ENCODE peak calls at places on chromosomes 5 and 9, in seven cellular contexts. One of them, this sample, is unnamed.

GRCh38 chr5:111670826-111671492 is 86.0 kb downstream of the NREP start:
- DNase-seq in T-cell: no peak
- DNase-seq in iPS-NIHi11: no peak
- DNase-seq in lower lobe of right lung: no peak
- DNase-seq in stimulated activated CD4-positive, alpha-beta T cell treated with anti-CD3 and anti-CD28 coated beads, Interleukin-2, amount 100 ng/mL, for 48 hours: no peak
- DNase-seq in left cardiac atrium: no peak
- DNase-seq in amniotic stem cell: no peak
- DNase-seq in this sample: no peak

GRCh38 chr9:129146441-129146933 is 31.6 kb downstream of the IER5L start:
- DNase-seq in T-cell: no peak
- DNase-seq in iPS-NIHi11: no peak
- DNase-seq in lower lobe of right lung: no peak
- DNase-seq in stimulated activated CD4-positive, alpha-beta T cell treated with anti-CD3 and anti-CD28 coated beads, Interleukin-2, amount 100 ng/mL, for 48 hours: no peak
- DNase-seq in left cardiac atrium: no peak
- DNase-seq in amniotic stem cell: no peak
- DNase-seq in this sample: no peak

GRCh38 chr5:129996896-129997295 is 92.6 kb downstream of the CHSY3 start:
- DNase-seq in T-cell: no peak
- DNase-seq in iPS-NIHi11: no peak
- DNase-seq in lower lobe of right lung: no peak
- DNase-seq in stimulated activated CD4-positive, alpha-beta T cell treated with anti-CD3 and anti-CD28 coated beads, Interleukin-2, amount 100 ng/mL, for 48 hours: no peak
- DNase-seq in left cardiac atrium: no peak
- DNase-seq in amniotic stem cell: peak; percentile 44
- DNase-seq in this sample: no peak

GRCh38 chr5:173456751-173457171 is 128.5 kb upstream of the STC2 start:
- DNase-seq in T-cell: no peak
- DNase-seq in iPS-NIHi11: no peak
- DNase-seq in lower lobe of right lung: no peak
- DNase-seq in stimulated activated CD4-positive, alpha-beta T cell treated with anti-CD3 and anti-CD28 coated beads, Interleukin-2, amount 100 ng/mL, for 48 hours: no peak
- DNase-seq in left cardiac atrium: no peak
- DNase-seq in amniotic stem cell: no peak
- DNase-seq in this sample: no peak

GRCh38 chr5:58773744-58774441 is 191.0 kb downstream of the RAB3C start:
- DNase-seq in T-cell: no peak
- DNase-seq in iPS-NIHi11: no peak
- DNase-seq in lower lobe of right lung: no peak
- DNase-seq in stimulated activated CD4-positive, alpha-beta T cell treated with anti-CD3 and anti-CD28 coated beads, Interleukin-2, amount 100 ng/mL, for 48 hours: no peak
- DNase-seq in left cardiac atrium: peak; percentile 28
- DNase-seq in amniotic stem cell: no peak
- DNase-seq in this sample: peak; percentile 25

GRCh38 chr9:95499847-95500246 is 16.9 kb downstream of the PTCH1 start:
- DNase-seq in T-cell: no peak
- DNase-seq in iPS-NIHi11: no peak
- DNase-seq in lower lobe of right lung: no peak
- DNase-seq in stimulated activated CD4-positive, alpha-beta T cell treated with anti-CD3 and anti-CD28 coated beads, Interleukin-2, amount 100 ng/mL, for 48 hours: no peak
- DNase-seq in left cardiac atrium: no peak
- DNase-seq in amniotic stem cell: no peak
- DNase-seq in this sample: no peak

GRCh38 chr9:21110708-21111576 is 30.7 kb downstream of the IFNW1 start:
- DNase-seq in T-cell: no peak
- DNase-seq in iPS-NIHi11: peak; percentile 65
- DNase-seq in lower lobe of right lung: no peak
- DNase-seq in stimulated activated CD4-positive, alpha-beta T cell treated with anti-CD3 and anti-CD28 coated beads, Interleukin-2, amount 100 ng/mL, for 48 hours: no peak
- DNase-seq in left cardiac atrium: no peak
- DNase-seq in amniotic stem cell: peak; percentile 33
- DNase-seq in this sample: peak; percentile 26

GRCh38 chr9:74521009-74521408 is 23.9 kb downstream of the RORB start:
- DNase-seq in T-cell: no peak
- DNase-seq in iPS-NIHi11: no peak
- DNase-seq in lower lobe of right lung: no peak
- DNase-seq in stimulated activated CD4-positive, alpha-beta T cell treated with anti-CD3 and anti-CD28 coated beads, Interleukin-2, amount 100 ng/mL, for 48 hours: no peak
- DNase-seq in left cardiac atrium: no peak
- DNase-seq in amniotic stem cell: no peak
- DNase-seq in this sample: no peak

GRCh38 chr5:151319334-151319733 is 15.8 kb upstream of the SLC36A3 start:
- DNase-seq in T-cell: no peak
- DNase-seq in iPS-NIHi11: peak; percentile 36
- DNase-seq in lower lobe of right lung: no peak
- DNase-seq in stimulated activated CD4-positive, alpha-beta T cell treated with anti-CD3 and anti-CD28 coated beads, Interleukin-2, amount 100 ng/mL, for 48 hours: no peak
- DNase-seq in left cardiac atrium: no peak
- DNase-seq in amniotic stem cell: no peak
- DNase-seq in this sample: peak; percentile 39

This sample was measured in heart right ventricle.